ENCODE peak calls at places on chromosomes 11 and 22, in seven cellular contexts. Z, L, Y, H, O, F and N are unnamed samples.

GRCh38 chr11:27253200-27253599 is 109.8 kb downstream of the CCDC34 start:
- DNase-seq in Z (no peak), L (no peak), Y (no peak), H (no peak), O (no peak), F (no peak), N (no peak)

GRCh38 chr11:12889243-12889642 is 119.9 kb upstream of the RASSF10 start:
- DNase-seq in Z (no peak), L (no peak), Y (no peak), H (no peak), O (no peak), F (no peak), N (no peak)

GRCh38 chr11:72605958-72606357 is 68.3 kb downstream of the PDE2A start:
- DNase-seq in Z (no peak), L (no peak), Y (no peak), H (no peak), O (no peak), F (no peak), N (no peak)

GRCh38 chr11:44247508-44247907 is 62.4 kb downstream of the ALX4 start:
- DNase-seq in Z (no peak), L (no peak), Y (no peak), H (no peak), O (no peak), F (no peak), N (no peak)

GRCh38 chr11:77250881-77251640 is 50.4 kb downstream of the GDPD4 start:
- DNase-seq in Z (no peak), L (no peak), Y (no peak), H (no peak), O (no peak), F (no peak), N (no peak)

GRCh38 chr11:7892751-7893356 is 38.2 kb downstream of the OR10A6 start:
- DNase-seq in Z (no peak), L (peak), Y (peak), H (no peak), O (no peak), F (no peak), N (peak)

GRCh38 chr22:50620861-50621490 is 7.0 kb downstream of the ARSA start:
- DNase-seq in Z (no peak), L (peak), Y (peak), H (no peak), O (peak), F (no peak), N (peak)

GRCh38 chr11:116148056-116148455 is 624.7 kb downstream of the BUD13 start:
- DNase-seq in Z (no peak), L (no peak), Y (no peak), H (no peak), O (no peak), F (no peak), N (no peak)

GRCh38 chr11:65113361-65113756 is 1.7 kb downstream of the TM7SF2 start:
- DNase-seq in Z (no peak), L (no peak), Y (no peak), H (no peak), O (no peak), F (no peak), N (no peak)

GRCh38 chr11:93567406-93567819 is 24.2 kb upstream of the SMCO4 start:
- DNase-seq in Z (peak), L (no peak), Y (no peak), H (no peak), O (no peak), F (no peak), N (no peak)

GRCh38 chr11:107915229-107915628 is 13.0 kb upstream of the RAB39A start:
- DNase-seq in Z (no peak), L (no peak), Y (no peak), H (no peak), O (no peak), F (no peak), N (no peak)

GRCh38 chr11:1866776-1867175 is 13.9 kb downstream of the LSP1 start:
- DNase-seq in Z (no peak), L (no peak), Y (no peak), H (no peak), O (no peak), F (no peak), N (no peak)

GRCh38 chr11:6298605-6299004 is 21.7 kb downstream of the CAVIN3 start:
- DNase-seq in Z (peak), L (no peak), Y (no peak), H (no peak), O (no peak), F (no peak), N (no peak)

GRCh38 chr11:2804701-2805387 is 80.7 kb downstream of the CDKN1C start:
- DNase-seq in Z (peak), L (no peak), Y (no peak), H (no peak), O (no peak), F (no peak), N (no peak)

GRCh38 chr11:3880724-3881123 is 25.3 kb downstream of the STIM1 start:
- DNase-seq in Z (no peak), L (no peak), Y (no peak), H (no peak), O (no peak), F (no peak), N (peak)

GRCh38 chr22:40237241-40237640 is 59.5 kb downstream of the TNRC6B start:
- DNase-seq in Z (no peak), L (peak), Y (peak), H (no peak), O (peak), F (no peak), N (peak)

GRCh38 chr11:13292970-13293369 is 15.4 kb downstream of the BMAL1 start:
- DNase-seq in Z (no peak), L (no peak), Y (no peak), H (no peak), O (no peak), F (no peak), N (no peak)

GRCh38 chr22:18994780-18995711 is 59.0 kb upstream of the PRODH start:
- DNase-seq in Z (no peak), L (no peak), Y (no peak), H (no peak), O (no peak), F (no peak), N (no peak)

GRCh38 chr22:31177420-31178162 is 17.6 kb downstream of the RNF185 start:
- DNase-seq in Z (no peak), L (no peak), Y (no peak), H (no peak), O (no peak), F (no peak), N (no peak)

GRCh38 chr11:91257593-91258170 is 966.9 kb upstream of the FAT3 start:
- DNase-seq in Z (no peak), L (no peak), Y (no peak), H (no peak), O (no peak), F (no peak), N (no peak)

GRCh38 chr11:60871378-60872061 is 4.2 kb downstream of the ZP1 start:
- DNase-seq in Z (peak), L (peak), Y (no peak), H (no peak), O (no peak), F (no peak), N (no peak)

GRCh38 chr11:74019860-74020259 is 11.0 kb upstream of the UCP3 start:
- DNase-seq in Z (no peak), L (peak), Y (peak), H (no peak), O (peak), F (peak), N (no peak)

GRCh38 chr11:71442123-71442522 is 6.1 kb downstream of the DHCR7 start:
- DNase-seq in Z (no peak), L (no peak), Y (no peak), H (no peak), O (no peak), F (no peak), N (no peak)

GRCh38 chr22:19577422-19577966 is 53.3 kb upstream of the CLDN5 start:
- DNase-seq in Z (no peak), L (no peak), Y (no peak), H (no peak), O (no peak), F (no peak), N (no peak)